ENCODE peak calls at places on chromosome 7, in eight cellular contexts. A is lung, T is sigmoid colon, C is transverse colon, D is upper lobe of right lung, N is aorta, G is astrocyte, R is tibial artery. P is an unnamed sample.
A peak's percentile ranks its signal among the peaks of the same experiment; 100 is the strongest.

GRCh38 chr7:50832744-50833143 is 50.0 kb upstream of the GRB10 start:
- DNase-seq in N (no peak), R (no peak), T (no peak), C (no peak), A (no peak), D (no peak), G (peak; percentile 96), P (peak; percentile 15)

GRCh38 chr7:127393370-127394058 is 1.0 kb upstream of the ZNF800 start:
- DNase-seq in R (no peak), D (no peak), C (no peak), T (peak; percentile 68), A (no peak), N (no peak), G (peak; percentile 0), P (no peak)

GRCh38 chr7:91945476-91945875 is 4.8 kb downstream of the AKAP9 start:
- DNase-seq in A (no peak), C (no peak), D (no peak), G (no peak), R (no peak), N (no peak), T (no peak), P (no peak)

GRCh38 chr7:148173296-148173695 is 417.3 kb upstream of the C7orf33 start:
- DNase-seq in T (no peak), N (no peak), D (no peak), A (no peak), C (no peak), G (no peak), R (no peak), P (no peak)

GRCh38 chr7:47714669-47715607 is 133.0 kb upstream of the TNS3 start:
- DNase-seq in A (no peak), T (no peak), G (no peak), D (no peak), N (no peak), C (no peak), R (no peak), P (no peak)

GRCh38 chr7:132221356-132221755 is 354.9 kb downstream of the PLXNA4 start:
- DNase-seq in G (no peak), D (no peak), R (no peak), N (no peak), T (peak; percentile 4), A (no peak), C (no peak), P (peak; percentile 35)

GRCh38 chr7:158028971-158029370 is 558.7 kb downstream of the PTPRN2 start:
- DNase-seq in T (peak; percentile 41), R (peak; percentile 18), A (no peak), C (no peak), N (no peak), D (peak; percentile 35), G (no peak), P (no peak)

GRCh38 chr7:12719141-12719919 is 31.9 kb downstream of the ARL4A start:
- DNase-seq in T (no peak), G (peak; percentile 83), N (no peak), D (no peak), C (no peak), R (peak; percentile 52), A (no peak), P (no peak)

GRCh38 chr7:3950249-3950648 is 649.2 kb downstream of the SDK1 start:
- DNase-seq in G (no peak), C (no peak), R (no peak), D (no peak), N (no peak), T (no peak), A (no peak), P (no peak)

GRCh38 chr7:86643478-86644281 is at the start of gene GRM3:
- DNase-seq in D (no peak), T (no peak), A (no peak), C (no peak), G (no peak), N (no peak), R (no peak), P (no peak)

GRCh38 chr7:86647340-86648094 is 3.8 kb downstream of the GRM3 start:
- DNase-seq in D (no peak), R (no peak), A (no peak), T (no peak), C (no peak), N (no peak), G (no peak), P (no peak)

GRCh38 chr7:86645676-86646276 is 2.1 kb downstream of the GRM3 start:
- DNase-seq in T (no peak), R (no peak), N (no peak), D (no peak), G (no peak), A (no peak), C (no peak), P (no peak)

GRCh38 chr7:86645174-86645566 is 1.5 kb downstream of the GRM3 start:
- DNase-seq in C (no peak), A (no peak), T (no peak), R (no peak), N (no peak), G (no peak), D (no peak), P (no peak)

DNA sequence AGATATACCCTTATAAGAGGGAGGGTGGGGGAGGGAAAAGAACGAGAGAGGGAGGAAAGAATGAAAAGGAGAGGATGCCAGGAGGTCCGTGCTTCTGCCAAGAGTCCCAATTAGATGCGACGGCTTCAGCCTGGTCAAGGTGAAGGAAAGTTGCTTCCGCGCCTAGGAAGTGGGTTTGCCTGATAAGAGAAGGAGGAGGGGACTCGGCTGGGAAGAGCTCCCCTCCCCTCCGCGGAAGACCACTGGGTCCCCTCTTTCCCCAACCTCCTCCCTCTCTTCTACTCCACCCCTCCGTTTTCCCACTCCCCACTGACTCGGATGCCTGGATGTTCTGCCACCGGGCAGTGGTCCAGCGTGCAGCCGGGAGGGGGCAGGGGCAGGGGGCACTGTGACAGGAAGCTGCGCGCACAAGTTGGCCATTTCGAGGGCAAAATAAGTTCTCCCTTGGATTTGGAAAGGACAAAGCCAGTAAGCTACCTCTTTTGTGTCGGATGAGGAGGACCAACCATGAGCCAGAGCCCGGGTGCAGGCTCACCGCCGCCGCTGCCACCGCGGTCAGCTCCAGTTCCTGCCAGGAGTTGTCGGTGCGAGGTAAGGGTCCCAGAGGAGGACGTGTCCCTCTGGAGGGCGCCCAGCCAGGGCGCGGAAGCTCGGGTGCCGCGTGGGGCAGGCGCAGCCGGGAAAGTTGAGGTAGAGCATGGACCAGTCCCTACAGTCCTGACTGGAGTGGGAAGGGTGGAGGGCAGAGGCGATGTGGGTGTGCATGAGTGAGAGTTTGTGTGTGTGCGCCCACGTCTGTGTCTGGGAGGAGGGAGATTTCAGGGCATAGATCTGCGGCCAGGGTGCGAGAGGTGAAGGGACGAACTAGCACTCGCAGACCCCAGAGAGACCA is 819 bp downstream of the GRM3 start:
- DNase-seq in D (peak; percentile 64), A (no peak), G (no peak), T (peak; percentile 63), R (no peak), N (no peak), C (no peak), P (no peak)
- H3K4me3 ChIP-seq in D (peak overlapping the region; percentile 9), A (no peak overlapping the region), G (peak overlapping the region; percentile 39), T (no peak overlapping the region), R (peak overlapping the region; percentile 25), N (no peak overlapping the region), C (no peak overlapping the region), P (no peak overlapping the region)

DNA sequence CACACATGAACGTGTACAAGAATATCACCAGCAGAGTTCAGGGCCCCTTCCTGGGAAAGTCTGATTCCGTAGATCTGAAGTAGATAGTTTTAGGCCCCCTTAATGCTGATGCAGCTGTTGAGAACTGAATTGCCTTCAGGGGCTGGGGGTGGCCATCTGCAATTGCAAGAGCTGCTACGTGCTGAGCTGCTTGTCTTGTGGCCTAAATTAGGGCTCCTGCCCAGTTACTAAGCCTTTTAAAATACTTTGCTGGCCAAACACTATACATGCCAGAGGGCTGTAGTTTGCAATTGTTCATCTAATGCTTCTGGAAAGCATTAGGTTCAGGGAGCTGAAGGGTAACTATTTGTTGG is 71.7 kb downstream of the TMEM178B start:
- DNase-seq in G (no peak), R (no peak), D (no peak), A (no peak), C (no peak), N (no peak), T (no peak), P (no peak)
- H3K36me3 ChIP-seq in G (no peaks in the 10 kb centered on the region), R (no peaks in the 10 kb centered on the region), D (no peaks in the 10 kb centered on the region), A (no peaks in the 10 kb centered on the region), C (no peaks in the 10 kb centered on the region), N (no peaks in the 10 kb centered on the region), T (no peaks in the 10 kb centered on the region), P (no peaks in the 10 kb centered on the region)

GRCh38 chr7:33964417-33965115 is 59.2 kb downstream of the BMPER start:
- DNase-seq in N (no peak), T (no peak), G (no peak), C (no peak), A (no peak), R (no peak), D (no peak), P (no peak)
- H3K27ac ChIP-seq in N (no peak overlapping the region), T (no peak overlapping the region), G (no peak overlapping the region), C (no peak overlapping the region), A (no peak overlapping the region), R (no peak overlapping the region), D (no peak overlapping the region), P (no peak overlapping the region)

DNA sequence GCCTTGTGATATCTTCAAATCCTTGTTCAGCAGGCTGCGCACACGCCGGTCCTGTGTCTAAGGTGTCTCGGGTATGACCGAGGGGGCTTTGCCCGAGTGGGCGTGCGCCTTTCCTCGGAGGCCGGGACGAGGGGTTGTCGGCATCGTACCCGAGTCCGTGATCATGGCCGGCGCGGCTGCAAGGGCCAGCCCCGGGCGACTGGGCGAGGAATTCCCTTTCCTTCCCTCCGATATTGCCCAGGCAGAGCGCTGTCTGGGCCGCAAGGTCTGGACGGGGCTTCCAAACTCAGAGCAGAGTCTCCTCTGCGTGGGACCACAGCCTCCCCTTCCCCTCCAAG is 59.7 kb downstream of the ZNF467 start:
- DNase-seq in A (no peak), C (no peak), R (no peak), T (no peak), D (peak; percentile 66), N (no peak), G (no peak), P (no peak)
- H3K4me3 ChIP-seq in A (no peak overlapping the region), C (peak overlapping the region; percentile 51), R (peak overlapping the region; percentile 67), T (no peak overlapping the region), D (peak overlapping the region; percentile 61), N (no peak overlapping the region), G (no peak overlapping the region), P (no peak overlapping the region)

DNA sequence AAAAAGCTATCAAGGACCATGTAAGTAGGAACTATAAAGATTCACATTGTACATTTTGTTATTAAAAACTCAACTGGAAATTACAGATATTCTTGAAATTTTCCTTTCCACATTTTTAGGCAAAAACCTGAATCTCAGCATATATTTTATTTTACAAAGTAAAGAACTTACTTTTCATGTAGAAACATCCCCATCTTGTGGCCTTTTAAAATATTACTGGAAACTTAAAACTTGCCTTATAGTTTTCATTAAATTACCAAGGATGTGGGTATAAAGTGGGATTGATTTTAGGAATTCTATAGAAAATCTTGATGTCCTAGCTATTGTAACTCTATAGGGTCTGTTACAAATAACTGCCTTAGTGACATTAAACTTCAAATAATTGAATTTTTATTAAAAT is 10.6 kb downstream of the DBF4 start:
- DNase-seq in T (no peak), D (no peak), R (no peak), C (no peak), N (no peak), G (peak; percentile 18), A (no peak), P (peak; percentile 35)
- H3K36me3 ChIP-seq in T (peaks cover 14% of the 10 kb centered on the region), D (peaks cover 24% of the 10 kb centered on the region), R (peaks cover 4% of the 10 kb centered on the region), C (no peaks in the 10 kb centered on the region), N (no peaks in the 10 kb centered on the region), G (no peaks in the 10 kb centered on the region), A (peaks cover 3% of the 10 kb centered on the region), P (no peaks in the 10 kb centered on the region)

DNA sequence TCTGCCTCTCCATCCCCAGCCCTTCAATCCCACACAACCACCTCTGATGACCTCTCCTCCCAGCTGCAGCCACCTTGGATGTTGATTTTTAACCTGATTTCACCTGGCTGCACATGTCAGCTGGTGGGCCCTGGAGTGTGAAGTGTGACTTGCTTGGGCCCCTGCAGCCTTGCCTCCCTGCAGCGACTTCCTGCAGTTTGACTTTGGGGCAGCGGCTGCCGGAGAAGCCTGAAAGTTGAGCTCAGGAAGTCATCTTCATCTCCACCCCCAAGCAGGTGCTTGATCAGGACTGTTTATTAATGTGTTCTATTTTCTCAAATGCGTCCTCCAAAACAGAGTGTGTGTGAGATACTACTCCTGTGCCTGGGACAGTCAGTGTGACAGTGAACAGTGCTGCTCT is 675.2 kb upstream of the GALNT17 start:
- DNase-seq in R (no peak), C (no peak), D (no peak), N (no peak), A (no peak), G (no peak), T (no peak), P (no peak)
- H3K27ac ChIP-seq in R (no peak overlapping the region), C (no peak overlapping the region), D (no peak overlapping the region), N (no peak overlapping the region), A (no peak overlapping the region), G (no peak overlapping the region), T (no peak overlapping the region), P (no peak overlapping the region)

P was measured in small intestine.